ENCODE peak calls at places on chromosomes 11 and 22, in eight cellular contexts. X, E, A, C, S, F, P and G are unnamed samples.

GRCh38 chr11:69178819-69179482 is 23.2 kb downstream of the SMIM38 start:
- DNase-seq in X (no peak), E (no peak), A (no peak), C (no peak), S (no peak), F (no peak), P (no peak), G (no peak)

GRCh38 chr22:31243339-31244043 is 31.4 kb downstream of the LIMK2 start:
- DNase-seq in X (no peak), E (no peak), A (no peak), C (no peak), S (no peak), F (peak; percentile 40), P (peak; percentile 51), G (no peak)

GRCh38 chr11:42770444-42771065 is 541.2 kb upstream of the API5 start:
- DNase-seq in X (no peak), E (peak; percentile 30), A (no peak), C (peak; percentile 8), S (peak; percentile 49), F (peak; percentile 4), P (no peak), G (peak; percentile 38)

GRCh38 chr11:55966391-55966790 is 3.4 kb downstream of the OR10AG1 start:
- DNase-seq in X (no peak), E (no peak), A (no peak), C (no peak), S (no peak), F (no peak), P (no peak), G (peak; percentile 7)

GRCh38 chr22:46813816-46814597 is 51.6 kb downstream of the TBC1D22A start:
- DNase-seq in X (no peak), E (no peak), A (no peak), C (no peak), S (peak; percentile 39), F (peak; percentile 54), P (no peak), G (no peak)

GRCh38 chr22:20574920-20575353 is 67.5 kb downstream of the MED15 start:
- DNase-seq in X (no peak), E (no peak), A (no peak), C (no peak), S (no peak), F (no peak), P (no peak), G (no peak)

GRCh38 chr11:120632579-120632978 is 121.0 kb downstream of the GRIK4 start:
- DNase-seq in X (peak; percentile 24), E (no peak), A (no peak), C (peak; percentile 22), S (no peak), F (no peak), P (no peak), G (peak; percentile 63)

GRCh38 chr11:3123316-3123715 is 41.8 kb downstream of the OSBPL5 start:
- DNase-seq in X (no peak), E (no peak), A (no peak), C (no peak), S (no peak), F (no peak), P (no peak), G (no peak)

GRCh38 chr22:23603266-23603665 is 23.2 kb upstream of the IGLL1 start:
- DNase-seq in X (no peak), E (no peak), A (no peak), C (no peak), S (no peak), F (no peak), P (no peak), G (no peak)

GRCh38 chr22:45881524-45881875 is 95.5 kb downstream of the WNT7B start:
- DNase-seq in X (no peak), E (no peak), A (no peak), C (no peak), S (no peak), F (no peak), P (no peak), G (no peak)

GRCh38 chr22:37357471-37357870 is 69.8 kb downstream of the ELFN2 start:
- DNase-seq in X (no peak), E (no peak), A (no peak), C (no peak), S (no peak), F (no peak), P (no peak), G (no peak)

GRCh38 chr11:20015101-20015500 is 145.2 kb downstream of the DBX1 start:
- DNase-seq in X (no peak), E (no peak), A (no peak), C (no peak), S (no peak), F (no peak), P (no peak), G (no peak)

GRCh38 chr11:60485987-60486386 is 6.6 kb upstream of the MS4A12 start:
- DNase-seq in X (peak; percentile 21), E (peak; percentile 54), A (peak; percentile 86), C (peak; percentile 64), S (peak; percentile 54), F (peak; percentile 17), P (peak; percentile 79), G (peak; percentile 32)

GRCh38 chr11:130785376-130786110 is 130.7 kb downstream of the SNX19 start:
- DNase-seq in X (no peak), E (no peak), A (no peak), C (peak; percentile 2), S (no peak), F (no peak), P (no peak), G (peak; percentile 43)

GRCh38 chr22:41478891-41479521 is 10.1 kb downstream of the ACO2 start:
- DNase-seq in X (no peak), E (no peak), A (peak; percentile 61), C (no peak), S (no peak), F (no peak), P (no peak), G (peak; percentile 39)

GRCh38 chr11:132312161-132312560 is 941.7 kb downstream of the NTM start:
- DNase-seq in X (no peak), E (no peak), A (no peak), C (no peak), S (no peak), F (no peak), P (no peak), G (peak; percentile 4)

GRCh38 chr11:82043316-82043715 is 690.3 kb downstream of the FAM181B start:
- DNase-seq in X (no peak), E (no peak), A (no peak), C (no peak), S (no peak), F (no peak), P (no peak), G (no peak)

GRCh38 chr11:94845622-94846021 is 77.5 kb downstream of the AMOTL1 start:
- DNase-seq in X (no peak), E (peak; percentile 48), A (no peak), C (no peak), S (no peak), F (no peak), P (no peak), G (no peak)

GRCh38 chr11:71354394-71355105 is 93.6 kb downstream of the DHCR7 start:
- DNase-seq in X (no peak), E (no peak), A (no peak), C (no peak), S (no peak), F (no peak), P (no peak), G (no peak)

GRCh38 chr11:111045408-111045806 is 200.1 kb upstream of the POU2AF2 start:
- DNase-seq in X (no peak), E (no peak), A (no peak), C (no peak), S (no peak), F (no peak), P (no peak), G (no peak)

GRCh38 chr11:91326751-91327150 is 897.9 kb upstream of the FAT3 start:
- DNase-seq in X (no peak), E (no peak), A (no peak), C (no peak), S (no peak), F (no peak), P (no peak), G (no peak)

GRCh38 chr11:91326280-91326679 is 898.3 kb upstream of the FAT3 start:
- DNase-seq in X (no peak), E (no peak), A (no peak), C (no peak), S (no peak), F (no peak), P (no peak), G (no peak)
- TF ChIP-seq POLR2A in X (no peak), E (no peak), A (no peak), C (no peak), S (no peak), F (no peak), P (no peak), G (no peak)

DNA sequence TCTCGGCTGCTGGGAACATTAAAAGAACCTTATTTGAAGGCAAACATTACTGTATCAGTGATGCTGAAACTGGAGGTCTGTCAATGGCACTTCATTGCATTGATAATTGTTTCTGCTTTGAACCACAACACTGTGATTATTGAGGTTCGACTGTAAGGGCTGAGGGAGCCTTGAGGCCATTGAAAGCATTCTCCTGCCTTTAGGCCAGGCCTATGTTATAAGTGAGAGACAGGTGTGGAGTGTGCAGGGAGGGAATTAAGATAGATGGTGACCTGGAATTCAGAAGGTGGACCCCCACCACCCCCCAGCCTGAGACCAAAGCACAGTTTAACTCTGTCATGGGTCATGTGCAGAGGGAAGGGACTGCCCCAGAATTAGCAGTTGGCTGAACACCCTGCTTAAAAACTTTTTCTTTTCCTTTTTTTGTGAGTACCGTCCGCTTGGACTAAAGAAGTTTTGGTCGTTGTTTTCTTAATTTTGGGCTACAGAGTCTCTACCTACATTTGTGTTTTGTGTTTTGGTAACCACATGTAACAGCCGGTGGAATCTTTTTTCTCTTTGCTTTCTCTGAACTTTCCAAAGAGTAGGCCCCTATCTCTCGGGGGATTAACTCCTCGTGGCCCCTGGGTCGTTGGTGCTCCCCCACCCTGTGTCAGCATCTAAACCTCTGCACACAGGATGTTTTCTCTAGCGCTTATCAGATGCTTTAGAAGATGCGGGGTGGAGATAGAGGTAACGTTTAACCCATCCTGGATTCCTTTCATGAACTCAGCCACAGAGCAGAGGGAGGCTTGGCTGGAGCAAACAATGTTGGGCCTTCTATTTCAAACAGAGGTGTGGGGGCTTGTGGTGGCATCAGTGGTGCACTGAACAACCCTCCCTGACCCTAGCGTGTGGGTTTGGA is 43.7 kb downstream of the ZBTB16 start:
- DNase-seq in X (no peak), E (peak; percentile 5), A (no peak), C (no peak), S (no peak), F (no peak), P (no peak), G (no peak)
- TF ChIP-seq MAX in X (no peak), E (no peak), A (no peak), C (no peak), S (no peak), F (no peak), P (no peak), G (no peak)

DNA sequence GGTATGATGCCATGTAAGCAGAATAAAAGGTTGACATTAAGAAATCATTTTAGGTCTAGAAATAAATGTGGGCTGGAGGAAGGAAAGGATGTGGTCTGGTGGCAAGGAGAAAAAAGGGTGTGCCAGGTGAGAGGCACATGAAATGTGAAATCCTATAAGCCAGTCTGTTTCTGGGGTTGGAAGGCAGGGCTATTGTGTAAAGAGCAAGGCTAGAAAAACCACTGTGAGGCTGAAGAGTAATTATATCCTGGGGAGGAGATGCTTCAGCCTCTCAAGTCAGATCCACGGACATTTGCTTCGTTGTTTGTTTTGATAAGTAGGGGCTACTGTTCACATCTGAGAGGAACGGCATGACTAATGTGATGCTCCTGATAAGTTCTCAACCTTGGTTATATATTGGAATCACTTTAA is 77.5 kb upstream of the CTSC start:
- DNase-seq in X (no peak), E (no peak), A (no peak), C (peak; percentile 51), S (no peak), F (peak; percentile 48), P (no peak), G (peak; percentile 62)
- TF ChIP-seq POLR2A in X (no peak), E (no peak), A (no peak), C (no peak), S (no peak), F (no peak), P (no peak), G (no peak)

GRCh38 chr11:46361283-46362145 is 14.3 kb downstream of the DGKZ start:
- DNase-seq in X (no peak), E (no peak), A (peak; percentile 44), C (peak; percentile 82), S (no peak), F (peak; percentile 62), P (no peak), G (peak; percentile 94)
- TF ChIP-seq MAX in X (no peak), E (no peak), A (no peak), C (peak; percentile 56), S (no peak), F (no peak), P (no peak), G (peak; percentile 51)